ENCODE peak calls at places on chromosomes 7 and 10, in nine cellular contexts. One of them, this sample, is unnamed.

GRCh38 chr7:37311282-37311868 is 137.3 kb downstream of the ELMO1 start:
- DNase-seq in stimulated activated naive CD8-positive, alpha-beta T cell treated with anti-CD3 and anti-CD28 coated beads, Interleukin-15, Interleukin-2, amounts not matched to agents 100 U/mL and 50 U/mL, for 24 hours: peak; percentile 22
- DNase-seq in caudate nucleus: no peak
- DNase-seq in T-cell: no peak
- DNase-seq in hippocampal formation: no peak
- DNase-seq in nucleus accumbens: no peak
- DNase-seq in MM.1S: no peak
- DNase-seq in T-helper 1 cell: no peak
- DNase-seq in ovary: no peak
- DNase-seq in this sample: peak; percentile 35

GRCh38 chr10:17782921-17783665 is 26.1 kb upstream of the MRC1 start:
- DNase-seq in stimulated activated naive CD8-positive, alpha-beta T cell treated with anti-CD3 and anti-CD28 coated beads, Interleukin-15, Interleukin-2, amounts not matched to agents 100 U/mL and 50 U/mL, for 24 hours: no peak
- DNase-seq in caudate nucleus: no peak
- DNase-seq in T-cell: no peak
- DNase-seq in hippocampal formation: no peak
- DNase-seq in nucleus accumbens: no peak
- DNase-seq in MM.1S: no peak
- DNase-seq in T-helper 1 cell: no peak
- DNase-seq in ovary: no peak
- DNase-seq in this sample: peak; percentile 82

GRCh38 chr7:45865594-45866410 is 7.1 kb downstream of the CCDC201 start:
- DNase-seq in stimulated activated naive CD8-positive, alpha-beta T cell treated with anti-CD3 and anti-CD28 coated beads, Interleukin-15, Interleukin-2, amounts not matched to agents 100 U/mL and 50 U/mL, for 24 hours: no peak
- DNase-seq in caudate nucleus: no peak
- DNase-seq in T-cell: no peak
- DNase-seq in hippocampal formation: no peak
- DNase-seq in nucleus accumbens: no peak
- DNase-seq in MM.1S: no peak
- DNase-seq in T-helper 1 cell: no peak
- DNase-seq in ovary: no peak
- DNase-seq in this sample: no peak

GRCh38 chr10:71287456-71287855 is 31.6 kb upstream of the SLC29A3 start:
- DNase-seq in stimulated activated naive CD8-positive, alpha-beta T cell treated with anti-CD3 and anti-CD28 coated beads, Interleukin-15, Interleukin-2, amounts not matched to agents 100 U/mL and 50 U/mL, for 24 hours: no peak
- DNase-seq in caudate nucleus: no peak
- DNase-seq in T-cell: no peak
- DNase-seq in hippocampal formation: no peak
- DNase-seq in nucleus accumbens: no peak
- DNase-seq in MM.1S: no peak
- DNase-seq in T-helper 1 cell: no peak
- DNase-seq in ovary: no peak
- DNase-seq in this sample: no peak

GRCh38 chr7:2892571-2892970 is 48.5 kb upstream of the GNA12 start:
- DNase-seq in stimulated activated naive CD8-positive, alpha-beta T cell treated with anti-CD3 and anti-CD28 coated beads, Interleukin-15, Interleukin-2, amounts not matched to agents 100 U/mL and 50 U/mL, for 24 hours: no peak
- DNase-seq in caudate nucleus: no peak
- DNase-seq in T-cell: no peak
- DNase-seq in hippocampal formation: no peak
- DNase-seq in nucleus accumbens: no peak
- DNase-seq in MM.1S: no peak
- DNase-seq in T-helper 1 cell: no peak
- DNase-seq in ovary: no peak
- DNase-seq in this sample: no peak

GRCh38 chr7:18515067-18515466 is 19.5 kb downstream of the HDAC9 start:
- DNase-seq in stimulated activated naive CD8-positive, alpha-beta T cell treated with anti-CD3 and anti-CD28 coated beads, Interleukin-15, Interleukin-2, amounts not matched to agents 100 U/mL and 50 U/mL, for 24 hours: no peak
- DNase-seq in caudate nucleus: no peak
- DNase-seq in T-cell: no peak
- DNase-seq in hippocampal formation: no peak
- DNase-seq in nucleus accumbens: no peak
- DNase-seq in MM.1S: no peak
- DNase-seq in T-helper 1 cell: no peak
- DNase-seq in ovary: no peak
- DNase-seq in this sample: no peak

GRCh38 chr7:14048889-14049288 is 59.4 kb upstream of the ETV1 start:
- DNase-seq in stimulated activated naive CD8-positive, alpha-beta T cell treated with anti-CD3 and anti-CD28 coated beads, Interleukin-15, Interleukin-2, amounts not matched to agents 100 U/mL and 50 U/mL, for 24 hours: no peak
- DNase-seq in caudate nucleus: no peak
- DNase-seq in T-cell: no peak
- DNase-seq in hippocampal formation: no peak
- DNase-seq in nucleus accumbens: no peak
- DNase-seq in MM.1S: peak; percentile 14
- DNase-seq in T-helper 1 cell: no peak
- DNase-seq in ovary: no peak
- DNase-seq in this sample: no peak

GRCh38 chr7:143172354-143172753 is 10.9 kb upstream of the TAS2R39 start:
- DNase-seq in stimulated activated naive CD8-positive, alpha-beta T cell treated with anti-CD3 and anti-CD28 coated beads, Interleukin-15, Interleukin-2, amounts not matched to agents 100 U/mL and 50 U/mL, for 24 hours: no peak
- DNase-seq in caudate nucleus: no peak
- DNase-seq in T-cell: no peak
- DNase-seq in hippocampal formation: no peak
- DNase-seq in nucleus accumbens: no peak
- DNase-seq in MM.1S: peak; percentile 89
- DNase-seq in T-helper 1 cell: no peak
- DNase-seq in ovary: no peak
- DNase-seq in this sample: no peak

GRCh38 chr10:70774810-70775678 is 10.1 kb downstream of the TBATA start:
- DNase-seq in stimulated activated naive CD8-positive, alpha-beta T cell treated with anti-CD3 and anti-CD28 coated beads, Interleukin-15, Interleukin-2, amounts not matched to agents 100 U/mL and 50 U/mL, for 24 hours: no peak
- DNase-seq in caudate nucleus: no peak
- DNase-seq in T-cell: no peak
- DNase-seq in hippocampal formation: no peak
- DNase-seq in nucleus accumbens: no peak
- DNase-seq in MM.1S: no peak
- DNase-seq in T-helper 1 cell: no peak
- DNase-seq in ovary: no peak
- DNase-seq in this sample: no peak

GRCh38 chr7:30988346-30989005 is 24.7 kb downstream of the GHRHR start:
- DNase-seq in stimulated activated naive CD8-positive, alpha-beta T cell treated with anti-CD3 and anti-CD28 coated beads, Interleukin-15, Interleukin-2, amounts not matched to agents 100 U/mL and 50 U/mL, for 24 hours: no peak
- DNase-seq in caudate nucleus: peak; percentile 8
- DNase-seq in T-cell: no peak
- DNase-seq in hippocampal formation: peak; percentile 23
- DNase-seq in nucleus accumbens: peak; percentile 65
- DNase-seq in MM.1S: no peak
- DNase-seq in T-helper 1 cell: no peak
- DNase-seq in ovary: no peak
- DNase-seq in this sample: peak; percentile 56

GRCh38 chr10:129933456-129934092 is 30.5 kb downstream of the EBF3 start:
- DNase-seq in stimulated activated naive CD8-positive, alpha-beta T cell treated with anti-CD3 and anti-CD28 coated beads, Interleukin-15, Interleukin-2, amounts not matched to agents 100 U/mL and 50 U/mL, for 24 hours: no peak
- DNase-seq in caudate nucleus: no peak
- DNase-seq in T-cell: no peak
- DNase-seq in hippocampal formation: no peak
- DNase-seq in nucleus accumbens: no peak
- DNase-seq in MM.1S: no peak
- DNase-seq in T-helper 1 cell: no peak
- DNase-seq in ovary: no peak
- DNase-seq in this sample: peak; percentile 48

GRCh38 chr7:44911911-44912310 is 26.6 kb upstream of the PURB start:
- DNase-seq in stimulated activated naive CD8-positive, alpha-beta T cell treated with anti-CD3 and anti-CD28 coated beads, Interleukin-15, Interleukin-2, amounts not matched to agents 100 U/mL and 50 U/mL, for 24 hours: no peak
- DNase-seq in caudate nucleus: no peak
- DNase-seq in T-cell: no peak
- DNase-seq in hippocampal formation: no peak
- DNase-seq in nucleus accumbens: no peak
- DNase-seq in MM.1S: no peak
- DNase-seq in T-helper 1 cell: no peak
- DNase-seq in ovary: no peak
- DNase-seq in this sample: no peak

GRCh38 chr7:154899893-154900292 is 103.0 kb downstream of the PAXIP1 start:
- DNase-seq in stimulated activated naive CD8-positive, alpha-beta T cell treated with anti-CD3 and anti-CD28 coated beads, Interleukin-15, Interleukin-2, amounts not matched to agents 100 U/mL and 50 U/mL, for 24 hours: no peak
- DNase-seq in caudate nucleus: no peak
- DNase-seq in T-cell: no peak
- DNase-seq in hippocampal formation: no peak
- DNase-seq in nucleus accumbens: no peak
- DNase-seq in MM.1S: no peak
- DNase-seq in T-helper 1 cell: no peak
- DNase-seq in ovary: no peak
- DNase-seq in this sample: no peak

GRCh38 chr10:90326498-90327267 is 531.2 kb downstream of the HTR7 start:
- DNase-seq in stimulated activated naive CD8-positive, alpha-beta T cell treated with anti-CD3 and anti-CD28 coated beads, Interleukin-15, Interleukin-2, amounts not matched to agents 100 U/mL and 50 U/mL, for 24 hours: no peak
- DNase-seq in caudate nucleus: no peak
- DNase-seq in T-cell: no peak
- DNase-seq in hippocampal formation: no peak
- DNase-seq in nucleus accumbens: no peak
- DNase-seq in MM.1S: no peak
- DNase-seq in T-helper 1 cell: no peak
- DNase-seq in ovary: no peak
- DNase-seq in this sample: no peak

GRCh38 chr7:137670521-137671064 is 176.2 kb downstream of the DGKI start:
- DNase-seq in stimulated activated naive CD8-positive, alpha-beta T cell treated with anti-CD3 and anti-CD28 coated beads, Interleukin-15, Interleukin-2, amounts not matched to agents 100 U/mL and 50 U/mL, for 24 hours: no peak
- DNase-seq in caudate nucleus: no peak
- DNase-seq in T-cell: no peak
- DNase-seq in hippocampal formation: no peak
- DNase-seq in nucleus accumbens: no peak
- DNase-seq in MM.1S: no peak
- DNase-seq in T-helper 1 cell: no peak
- DNase-seq in ovary: no peak
- DNase-seq in this sample: no peak

GRCh38 chr10:58282615-58283014 is 13.7 kb downstream of the CISD1 start:
- DNase-seq in stimulated activated naive CD8-positive, alpha-beta T cell treated with anti-CD3 and anti-CD28 coated beads, Interleukin-15, Interleukin-2, amounts not matched to agents 100 U/mL and 50 U/mL, for 24 hours: peak; percentile 14
- DNase-seq in caudate nucleus: no peak
- DNase-seq in T-cell: no peak
- DNase-seq in hippocampal formation: no peak
- DNase-seq in nucleus accumbens: no peak
- DNase-seq in MM.1S: peak; percentile 89
- DNase-seq in T-helper 1 cell: no peak
- DNase-seq in ovary: no peak
- DNase-seq in this sample: no peak

GRCh38 chr7:49823566-49823965 is 50.1 kb downstream of the VWC2 start:
- DNase-seq in stimulated activated naive CD8-positive, alpha-beta T cell treated with anti-CD3 and anti-CD28 coated beads, Interleukin-15, Interleukin-2, amounts not matched to agents 100 U/mL and 50 U/mL, for 24 hours: no peak
- DNase-seq in caudate nucleus: no peak
- DNase-seq in T-cell: no peak
- DNase-seq in hippocampal formation: no peak
- DNase-seq in nucleus accumbens: no peak
- DNase-seq in MM.1S: no peak
- DNase-seq in T-helper 1 cell: no peak
- DNase-seq in ovary: no peak
- DNase-seq in this sample: no peak

GRCh38 chr7:81715984-81716588 is 53.8 kb downstream of the HGF start:
- DNase-seq in stimulated activated naive CD8-positive, alpha-beta T cell treated with anti-CD3 and anti-CD28 coated beads, Interleukin-15, Interleukin-2, amounts not matched to agents 100 U/mL and 50 U/mL, for 24 hours: no peak
- DNase-seq in caudate nucleus: no peak
- DNase-seq in T-cell: no peak
- DNase-seq in hippocampal formation: no peak
- DNase-seq in nucleus accumbens: no peak
- DNase-seq in MM.1S: peak; percentile 75
- DNase-seq in T-helper 1 cell: no peak
- DNase-seq in ovary: no peak
- DNase-seq in this sample: no peak

GRCh38 chr10:19791032-19791431 is 25.2 kb upstream of the PLXDC2 start:
- DNase-seq in stimulated activated naive CD8-positive, alpha-beta T cell treated with anti-CD3 and anti-CD28 coated beads, Interleukin-15, Interleukin-2, amounts not matched to agents 100 U/mL and 50 U/mL, for 24 hours: no peak
- DNase-seq in caudate nucleus: no peak
- DNase-seq in T-cell: no peak
- DNase-seq in hippocampal formation: no peak
- DNase-seq in nucleus accumbens: no peak
- DNase-seq in MM.1S: no peak
- DNase-seq in T-helper 1 cell: no peak
- DNase-seq in ovary: no peak
- DNase-seq in this sample: no peak

GRCh38 chr10:33899578-33900531 is 565.4 kb upstream of the NRP1 start:
- DNase-seq in stimulated activated naive CD8-positive, alpha-beta T cell treated with anti-CD3 and anti-CD28 coated beads, Interleukin-15, Interleukin-2, amounts not matched to agents 100 U/mL and 50 U/mL, for 24 hours: no peak
- DNase-seq in caudate nucleus: no peak
- DNase-seq in T-cell: no peak
- DNase-seq in hippocampal formation: no peak
- DNase-seq in nucleus accumbens: no peak
- DNase-seq in MM.1S: no peak
- DNase-seq in T-helper 1 cell: no peak
- DNase-seq in ovary: no peak
- DNase-seq in this sample: no peak

GRCh38 chr10:119686465-119687191 is 35.4 kb downstream of the BAG3 start:
- DNase-seq in stimulated activated naive CD8-positive, alpha-beta T cell treated with anti-CD3 and anti-CD28 coated beads, Interleukin-15, Interleukin-2, amounts not matched to agents 100 U/mL and 50 U/mL, for 24 hours: peak; percentile 89
- DNase-seq in caudate nucleus: peak; percentile 56
- DNase-seq in T-cell: peak; percentile 75
- DNase-seq in hippocampal formation: peak; percentile 79
- DNase-seq in nucleus accumbens: peak; percentile 80
- DNase-seq in MM.1S: peak; percentile 74
- DNase-seq in T-helper 1 cell: peak; percentile 72
- DNase-seq in ovary: peak; percentile 83
- DNase-seq in this sample: peak; percentile 92

GRCh38 chr10:22655312-22655973 is 58.9 kb downstream of the PIP4K2A start:
- DNase-seq in stimulated activated naive CD8-positive, alpha-beta T cell treated with anti-CD3 and anti-CD28 coated beads, Interleukin-15, Interleukin-2, amounts not matched to agents 100 U/mL and 50 U/mL, for 24 hours: no peak
- DNase-seq in caudate nucleus: no peak
- DNase-seq in T-cell: no peak
- DNase-seq in hippocampal formation: no peak
- DNase-seq in nucleus accumbens: no peak
- DNase-seq in MM.1S: no peak
- DNase-seq in T-helper 1 cell: peak; percentile 24
- DNase-seq in ovary: no peak
- DNase-seq in this sample: no peak

GRCh38 chr10:12597800-12598750 is 248.7 kb downstream of the CAMK1D start:
- DNase-seq in stimulated activated naive CD8-positive, alpha-beta T cell treated with anti-CD3 and anti-CD28 coated beads, Interleukin-15, Interleukin-2, amounts not matched to agents 100 U/mL and 50 U/mL, for 24 hours: no peak
- DNase-seq in caudate nucleus: no peak
- DNase-seq in T-cell: no peak
- DNase-seq in hippocampal formation: no peak
- DNase-seq in nucleus accumbens: no peak
- DNase-seq in MM.1S: no peak
- DNase-seq in T-helper 1 cell: no peak
- DNase-seq in ovary: no peak
- DNase-seq in this sample: no peak

GRCh38 chr7:15046851-15047250 is 144.3 kb upstream of the DGKB start:
- DNase-seq in stimulated activated naive CD8-positive, alpha-beta T cell treated with anti-CD3 and anti-CD28 coated beads, Interleukin-15, Interleukin-2, amounts not matched to agents 100 U/mL and 50 U/mL, for 24 hours: no peak
- DNase-seq in caudate nucleus: no peak
- DNase-seq in T-cell: no peak
- DNase-seq in hippocampal formation: no peak
- DNase-seq in nucleus accumbens: no peak
- DNase-seq in MM.1S: no peak
- DNase-seq in T-helper 1 cell: no peak
- DNase-seq in ovary: no peak
- DNase-seq in this sample: no peak

GRCh38 chr7:36637417-36637816 is 86.9 kb downstream of the AOAH start:
- DNase-seq in stimulated activated naive CD8-positive, alpha-beta T cell treated with anti-CD3 and anti-CD28 coated beads, Interleukin-15, Interleukin-2, amounts not matched to agents 100 U/mL and 50 U/mL, for 24 hours: no peak
- DNase-seq in caudate nucleus: no peak
- DNase-seq in T-cell: no peak
- DNase-seq in hippocampal formation: no peak
- DNase-seq in nucleus accumbens: no peak
- DNase-seq in MM.1S: no peak
- DNase-seq in T-helper 1 cell: no peak
- DNase-seq in ovary: no peak
- DNase-seq in this sample: no peak

GRCh38 chr7:1028044-1028770 is 16.1 kb upstream of the GPR146 start:
- DNase-seq in stimulated activated naive CD8-positive, alpha-beta T cell treated with anti-CD3 and anti-CD28 coated beads, Interleukin-15, Interleukin-2, amounts not matched to agents 100 U/mL and 50 U/mL, for 24 hours: peak; percentile 93
- DNase-seq in caudate nucleus: peak; percentile 66
- DNase-seq in T-cell: peak; percentile 63
- DNase-seq in hippocampal formation: peak; percentile 69
- DNase-seq in nucleus accumbens: peak; percentile 82
- DNase-seq in MM.1S: peak; percentile 88
- DNase-seq in T-helper 1 cell: peak; percentile 86
- DNase-seq in ovary: peak; percentile 96
- DNase-seq in this sample: peak; percentile 93

GRCh38 chr10:72545511-72545910 is 80.4 kb downstream of the MICU1 start:
- DNase-seq in stimulated activated naive CD8-positive, alpha-beta T cell treated with anti-CD3 and anti-CD28 coated beads, Interleukin-15, Interleukin-2, amounts not matched to agents 100 U/mL and 50 U/mL, for 24 hours: no peak
- DNase-seq in caudate nucleus: no peak
- DNase-seq in T-cell: no peak
- DNase-seq in hippocampal formation: no peak
- DNase-seq in nucleus accumbens: no peak
- DNase-seq in MM.1S: no peak
- DNase-seq in T-helper 1 cell: no peak
- DNase-seq in ovary: no peak
- DNase-seq in this sample: no peak

GRCh38 chr7:101915000-101915399 is 97.6 kb downstream of the CUX1 start:
- DNase-seq in stimulated activated naive CD8-positive, alpha-beta T cell treated with anti-CD3 and anti-CD28 coated beads, Interleukin-15, Interleukin-2, amounts not matched to agents 100 U/mL and 50 U/mL, for 24 hours: no peak
- DNase-seq in caudate nucleus: no peak
- DNase-seq in T-cell: no peak
- DNase-seq in hippocampal formation: no peak
- DNase-seq in nucleus accumbens: no peak
- DNase-seq in MM.1S: no peak
- DNase-seq in T-helper 1 cell: no peak
- DNase-seq in ovary: no peak
- DNase-seq in this sample: peak; percentile 69

GRCh38 chr7:87218941-87219544 is 489 bp downstream of the TMEM243 start:
- DNase-seq in stimulated activated naive CD8-positive, alpha-beta T cell treated with anti-CD3 and anti-CD28 coated beads, Interleukin-15, Interleukin-2, amounts not matched to agents 100 U/mL and 50 U/mL, for 24 hours: peak; percentile 50
- DNase-seq in caudate nucleus: no peak
- DNase-seq in T-cell: no peak
- DNase-seq in hippocampal formation: no peak
- DNase-seq in nucleus accumbens: peak; percentile 59
- DNase-seq in MM.1S: peak; percentile 66
- DNase-seq in T-helper 1 cell: peak; percentile 26
- DNase-seq in ovary: peak; percentile 56
- DNase-seq in this sample: peak; percentile 80

This sample was measured in psoas muscle.